ENCODE peak calls at places on chromosomes 2 and 18, in seven cellular contexts. B is HCT116, W is K562, M is H1, X is GM12878, Q is SK-N-SH, G is HepG2. S is an unnamed sample.

GRCh38 chr18:21991081-21991534 is 178.3 kb upstream of the GATA6 start:
- DNase-seq in X (no peak), W (no peak), Q (no peak), G (peak), M (no peak), B (no peak), S (peak)

GRCh38 chr18:56245856-56246575 is 392.4 kb downstream of the TXNL1 start:
- DNase-seq in B (no peak), G (no peak), M (no peak), Q (peak), X (no peak), W (no peak), S (peak)

GRCh38 chr18:79528846-79529245 is 133.1 kb downstream of the NFATC1 start:
- DNase-seq in M (peak), X (no peak), Q (peak), B (peak), W (peak), G (peak), S (peak)

GRCh38 chr2:213834746-213835145 is 550.5 kb downstream of the SPAG16 start:
- DNase-seq in X (no peak), B (no peak), G (no peak), W (no peak), M (no peak), Q (no peak), S (no peak)

GRCh38 chr2:69309336-69310048 is 77.5 kb downstream of the GFPT1 start:
- DNase-seq in W (no peak), M (no peak), B (no peak), Q (peak), X (no peak), G (no peak), S (no peak)

GRCh38 chr18:23805898-23806297 is 116.6 kb downstream of the LAMA3 start:
- DNase-seq in Q (no peak), B (no peak), X (no peak), W (no peak), M (no peak), G (no peak), S (no peak)

GRCh38 chr2:41879367-41879871 is 168.4 kb upstream of the PKDCC start:
- DNase-seq in X (no peak), M (no peak), Q (peak), G (peak), B (no peak), W (no peak), S (no peak)

GRCh38 chr2:205822578-205822977 is 140.3 kb downstream of the NRP2 start:
- DNase-seq in Q (no peak), X (no peak), G (no peak), W (no peak), M (no peak), B (no peak), S (no peak)

GRCh38 chr18:59837586-59837985 is 62.2 kb upstream of the PMAIP1 start:
- DNase-seq in B (peak), Q (peak), G (peak), X (peak), W (peak), M (no peak), S (peak)

GRCh38 chr18:56238576-56238975 is 399.8 kb downstream of the TXNL1 start:
- DNase-seq in W (no peak), G (no peak), B (no peak), Q (no peak), M (no peak), X (no peak), S (no peak)

GRCh38 chr2:10873790-10874437 is 37.8 kb upstream of the KCNF1 start:
- DNase-seq in M (no peak), X (no peak), W (no peak), B (no peak), Q (no peak), G (no peak), S (no peak)

GRCh38 chr2:165745916-165746315 is 48.1 kb downstream of the GALNT3 start:
- DNase-seq in B (no peak), W (no peak), M (no peak), X (no peak), G (no peak), Q (no peak), S (no peak)

GRCh38 chr18:63586431-63586830 is 712 bp upstream of the SERPINB13 start:
- DNase-seq in Q (no peak), X (no peak), W (no peak), G (no peak), B (no peak), M (no peak), S (no peak)

GRCh38 chr18:12282436-12283039 is 25.5 kb upstream of the TUBB6 start:
- DNase-seq in Q (no peak), X (no peak), M (no peak), G (peak), B (no peak), W (no peak), S (no peak)

GRCh38 chr2:42001696-42002331 is 46.0 kb upstream of the PKDCC start:
- DNase-seq in W (no peak), X (no peak), G (no peak), B (no peak), Q (no peak), M (no peak), S (no peak)

GRCh38 chr2:189412330-189412953 is 28.8 kb upstream of the WDR75 start:
- DNase-seq in B (peak), M (peak), X (no peak), G (peak), Q (peak), W (peak), S (peak)

GRCh38 chr18:76978616-76979015 is 154.0 kb downstream of the MBP start:
- DNase-seq in X (no peak), W (no peak), Q (no peak), M (peak), B (no peak), G (no peak), S (no peak)

GRCh38 chr2:100704156-100704555 is 115.8 kb upstream of the NPAS2 start:
- DNase-seq in X (no peak), Q (no peak), W (no peak), G (no peak), M (no peak), B (no peak), S (no peak)

GRCh38 chr2:234490239-234491074 is 6.4 kb downstream of the ARL4C start:
- DNase-seq in M (no peak), B (no peak), X (peak), W (no peak), Q (no peak), G (no peak), S (no peak)

GRCh38 chr18:54946149-54946581 is 13.1 kb downstream of the CCDC68 start:
- DNase-seq in B (peak), M (no peak), W (peak), X (peak), Q (no peak), G (peak), S (no peak)

GRCh38 chr2:238632181-238633060 is 205.7 kb downstream of the ASB1 start:
- DNase-seq in B (no peak), X (no peak), W (no peak), M (peak), Q (no peak), G (no peak), S (no peak)

GRCh38 chr2:135820003-135820618 is 16.9 kb downstream of the LCT start:
- DNase-seq in G (no peak), M (no peak), Q (no peak), W (no peak), X (peak), B (no peak), S (no peak)

GRCh38 chr2:72330673-72331072 is 183.0 kb upstream of the CYP26B1 start:
- DNase-seq in M (no peak), B (no peak), X (no peak), G (peak), W (no peak), Q (no peak), S (no peak)

GRCh38 chr2:150376627-150377335 is 110.7 kb downstream of the RND3 start:
- DNase-seq in X (no peak), B (no peak), Q (no peak), G (peak), W (no peak), M (no peak), S (no peak)

GRCh38 chr2:46352621-46353020 is 55.4 kb downstream of the EPAS1 start:
- DNase-seq in B (no peak), G (no peak), W (no peak), Q (no peak), X (no peak), M (no peak), S (no peak)

GRCh38 chr2:222535477-222535876 is 111.1 kb downstream of the SGPP2 start:
- DNase-seq in W (no peak), G (no peak), X (no peak), M (no peak), B (no peak), Q (no peak), S (no peak)

GRCh38 chr2:241187101-241187690 is 1.3 kb upstream of the ANO7 start:
- DNase-seq in M (no peak), W (no peak), B (no peak), G (no peak), Q (no peak), X (no peak), S (no peak)

GRCh38 chr2:27025281-27025800 is 7.4 kb upstream of the TMEM214 start:
- DNase-seq in G (no peak), B (no peak), M (no peak), X (no peak), Q (no peak), W (no peak), S (no peak)

GRCh38 chr2:201933792-201934229 is 99.8 kb upstream of the FZD7 start:
- DNase-seq in G (no peak), M (no peak), W (no peak), B (no peak), X (no peak), Q (peak), S (no peak)

GRCh38 chr2:206693399-206694137 is 24.6 kb downstream of the DYTN start:
- DNase-seq in W (peak), G (peak), B (peak), M (peak), Q (peak), X (peak), S (peak)

GRCh38 chr18:44411277-44411900 is 269.3 kb upstream of the SETBP1 start:
- DNase-seq in W (no peak), M (no peak), B (no peak), G (no peak), Q (no peak), X (no peak), S (no peak)

GRCh38 chr2:238496756-238497609 is 70.3 kb downstream of the ASB1 start:
- DNase-seq in B (no peak), Q (no peak), W (no peak), G (no peak), X (no peak), M (peak), S (no peak)

GRCh38 chr2:239390546-239391285 is 10.1 kb downstream of the HDAC4 start:
- DNase-seq in X (no peak), W (no peak), M (no peak), G (no peak), Q (peak), B (no peak), S (no peak)

GRCh38 chr2:174752403-174753037 is 11.8 kb downstream of the CHRNA1 start:
- DNase-seq in X (peak), W (no peak), Q (no peak), B (no peak), M (no peak), G (no peak), S (no peak)

GRCh38 chr2:135226961-135227360 is 174.9 kb downstream of the RAB3GAP1 start:
- DNase-seq in G (no peak), W (no peak), Q (no peak), M (no peak), B (no peak), X (no peak), S (no peak)

GRCh38 chr2:62471816-62472215 is 34.2 kb downstream of the TMEM17 start:
- DNase-seq in M (peak), B (no peak), G (no peak), Q (no peak), W (no peak), X (no peak), S (no peak)

GRCh38 chr2:14501061-14501460 is 131.5 kb upstream of the LRATD1 start:
- DNase-seq in B (no peak), G (no peak), X (no peak), Q (no peak), M (no peak), W (no peak), S (no peak)

GRCh38 chr18:13726228-13726971 is at the start of the genes FAM210A and RNMT:
- DNase-seq in G (peak), X (peak), Q (peak), B (peak), M (peak), W (peak), S (peak)
- TF ChIP-seq JUND in G (peak), X (peak), Q (no peak), B (peak), M (no peak), W (peak), S (no peak)

DNA sequence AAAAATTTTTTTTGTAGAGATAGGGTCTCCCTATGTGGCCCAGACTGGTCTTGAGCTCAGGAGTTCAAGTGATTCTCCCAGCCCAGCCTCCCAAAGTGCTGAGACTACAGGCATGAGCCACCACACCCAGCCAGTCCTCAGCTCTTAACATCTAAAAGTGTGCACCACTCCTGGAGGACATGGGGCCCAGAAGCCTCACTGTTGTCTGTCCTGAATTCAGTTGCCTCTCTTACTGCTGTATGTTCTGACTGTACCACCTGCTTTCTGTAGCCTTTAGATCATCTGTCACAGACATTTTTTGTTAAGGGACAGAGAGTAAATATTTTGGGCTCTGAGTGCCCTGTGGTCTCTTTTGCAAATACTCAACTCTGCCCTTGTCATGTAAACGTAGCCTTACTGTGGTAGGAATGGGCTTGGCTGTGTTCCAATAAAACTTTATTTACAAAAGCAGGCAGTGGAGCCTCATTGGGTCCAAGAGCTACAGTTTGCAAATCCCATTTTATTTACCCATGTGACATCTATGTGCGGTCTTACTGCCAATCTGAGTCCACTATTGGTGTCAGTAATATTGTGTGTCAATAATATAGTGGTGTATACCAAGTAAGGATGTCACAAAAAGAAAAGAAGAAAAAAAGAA is 38.1 kb downstream of the TMEM37 start:
- DNase-seq in M (no peak), B (no peak), Q (no peak), G (peak), X (no peak), W (no peak), S (no peak)
- TF ChIP-seq JUND in M (no peak), B (no peak), Q (no peak), G (no peak), X (no peak), W (no peak), S (no peak)

DNA sequence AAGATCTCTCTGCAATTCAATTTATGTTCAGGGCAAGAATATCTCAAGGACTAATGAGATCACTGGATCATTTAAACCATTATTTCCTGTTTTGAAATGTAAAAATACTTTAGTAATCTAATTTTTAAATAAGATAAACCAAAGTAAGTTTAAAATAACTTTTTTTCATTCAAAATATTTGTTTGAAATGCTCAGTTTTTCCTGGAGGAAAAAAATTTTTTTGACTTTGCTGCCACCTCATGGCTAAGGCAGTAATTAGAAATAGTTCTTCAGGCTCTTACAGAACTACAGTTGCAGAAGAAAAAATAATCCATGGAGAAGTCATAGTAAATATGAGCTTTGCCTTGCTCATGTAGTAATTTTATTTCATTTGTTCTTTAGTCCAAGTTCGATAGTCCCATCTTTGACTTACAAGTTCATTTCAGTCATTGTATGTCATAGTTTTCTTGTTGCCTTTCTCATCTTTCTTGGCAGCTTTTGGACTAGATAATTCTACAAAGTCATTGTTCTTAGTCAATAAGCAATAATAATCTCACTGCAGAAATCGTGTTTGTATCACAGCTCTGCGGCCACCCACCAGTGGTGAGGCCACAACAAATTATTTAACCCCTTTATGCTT is 127.4 kb downstream of the DPP4 start:
- DNase-seq in G (peak), Q (no peak), M (no peak), X (no peak), W (no peak), B (peak), S (peak)
- TF ChIP-seq JUND in G (no peak), Q (no peak), M (no peak), X (no peak), W (no peak), B (no peak), S (no peak)

DNA sequence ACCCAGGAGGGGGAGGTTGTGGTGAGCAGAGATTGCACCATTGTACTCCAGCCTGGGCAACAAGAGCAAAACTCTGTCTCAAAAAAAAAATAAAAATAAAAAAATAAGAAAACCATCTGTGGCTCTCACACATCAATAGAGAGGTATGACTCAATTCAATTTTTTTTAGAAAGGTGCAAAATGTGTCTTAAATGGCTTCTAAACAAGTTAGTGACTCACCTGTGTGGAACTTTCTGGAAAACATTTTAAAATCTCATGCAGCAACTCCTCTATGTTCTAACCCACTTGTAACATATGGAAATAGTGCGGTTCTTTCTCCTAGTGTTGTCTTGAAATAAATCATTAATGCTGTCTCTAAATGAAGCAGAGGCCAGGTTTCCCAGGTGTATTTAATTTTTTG is 10.7 kb upstream of the SULT1C4 start:
- DNase-seq in W (no peak), G (no peak), M (no peak), X (no peak), B (no peak), Q (no peak), S (no peak)
- TF ChIP-seq JUND in W (no peak), G (no peak), M (no peak), X (no peak), B (no peak), Q (no peak), S (no peak)

S was measured in T47D.